ENCODE peak calls at places on chromosomes 2 and 18, in ten cellular contexts. D is AML-193; L is stimulated activated CD4-positive, alpha-beta T cell treated with anti-CD3 and anti-CD28 coated beads, Interleukin-12 subunit alpha, Interleukin-12 subunit beta, amount 100 ng/mL, for 24 hours; F is substantia nigra; M is GM23338; O is neuronal stem cell; E is G401; V is astrocyte of the hippocampus; N is cardiac septum; Q is stromal cell of bone marrow. X is an unnamed sample.

GRCh38 chr2:108833219-108833618 is 46.6 kb downstream of the CCDC138 start:
- DNase-seq in E (no peak), D (no peak), Q (no peak), L (no peak), V (no peak), F (no peak), O (no peak), N (no peak), M (peak), X (no peak)

GRCh38 chr2:218883491-218884490 is 3.1 kb downstream of the WNT10A start:
- DNase-seq in L (no peak), M (peak), E (no peak), N (no peak), D (no peak), V (no peak), Q (no peak), O (no peak), F (no peak), X (no peak)

GRCh38 chr2:40041983-40042382 is 262.9 kb upstream of the THUMPD2 start:
- DNase-seq in N (no peak), V (peak), M (no peak), L (no peak), F (no peak), D (no peak), O (no peak), E (no peak), Q (peak), X (no peak)

GRCh38 chr18:74234326-74235171 is 57.2 kb downstream of the CYB5A start:
- DNase-seq in E (no peak), Q (peak), L (no peak), O (no peak), M (no peak), V (peak), F (no peak), D (no peak), N (no peak), X (no peak)

GRCh38 chr2:189157431-189157830 is 22.1 kb downstream of the COL5A2 start:
- DNase-seq in E (no peak), V (peak), M (no peak), Q (no peak), D (no peak), O (no peak), N (no peak), F (no peak), L (no peak), X (no peak)

GRCh38 chr2:237904806-237905599 is 45.6 kb downstream of the RAMP1 start:
- DNase-seq in M (no peak), E (no peak), Q (peak), O (no peak), L (no peak), V (peak), N (peak), D (no peak), F (no peak), X (no peak)

GRCh38 chr2:184566716-184567115 is 31.6 kb upstream of the ZNF804A start:
- DNase-seq in M (no peak), O (no peak), V (no peak), F (no peak), E (no peak), L (no peak), D (no peak), Q (no peak), N (no peak), X (no peak)

GRCh38 chr18:24341361-24341760 is 56.3 kb downstream of the OSBPL1A start:
- DNase-seq in N (no peak), M (no peak), L (no peak), F (no peak), D (no peak), V (no peak), Q (no peak), E (no peak), O (no peak), X (no peak)

GRCh38 chr2:110106642-110107041 is 9.0 kb downstream of the MALL start:
- DNase-seq in Q (peak), D (no peak), M (no peak), F (no peak), E (no peak), L (no peak), V (peak), O (no peak), N (no peak), X (no peak)

GRCh38 chr2:118815314-118815713 is 32.1 kb downstream of the EN1 start:
- DNase-seq in E (no peak), D (no peak), N (no peak), M (no peak), L (no peak), V (no peak), O (no peak), Q (no peak), F (no peak), X (no peak)

GRCh38 chr2:33617989-33618388 is 18.9 kb upstream of the FAM98A start:
- DNase-seq in O (no peak), D (no peak), N (no peak), F (no peak), L (no peak), V (no peak), E (no peak), M (no peak), Q (no peak), X (no peak)

X was measured in GOT3.